ENCODE peak calls at places on chromosomes 12 and 14, in ten cellular contexts. F is heart right ventricle; U is ovary; Y is K562; K is uterus; I is coronary artery; M is suprapubic skin; B is right cardiac atrium; Q is CD4-positive, CD25-positive, alpha-beta regulatory T cell; C is dorsolateral prefrontal cortex. O is an unnamed sample.

GRCh38 chr12:115267891-115268290 is 583.9 kb upstream of the TBX3 start:
- DNase-seq in K (no peak), U (no peak), B (no peak), I (no peak), Q (no peak), Y (no peak), M (no peak), C (no peak), F (no peak), O (no peak)

GRCh38 chr12:132398386-132398991 is 69.1 kb upstream of the GALNT9 start:
- DNase-seq in M (no peak), U (no peak), B (peak), I (no peak), C (peak), Q (no peak), K (no peak), Y (no peak), F (no peak), O (peak)

GRCh38 chr12:105481906-105482305 is 151.4 kb downstream of the C12orf75 start:
- DNase-seq in K (no peak), F (no peak), I (no peak), C (no peak), M (no peak), B (no peak), Y (no peak), U (no peak), Q (no peak), O (no peak)

GRCh38 chr12:41577995-41578394 is 389.9 kb downstream of the PDZRN4 start:
- DNase-seq in I (no peak), Y (no peak), F (no peak), Q (no peak), M (no peak), B (no peak), C (no peak), U (no peak), K (no peak), O (no peak)

GRCh38 chr12:113818833-113819232 is 147.3 kb downstream of the RBM19 start:
- DNase-seq in I (no peak), F (no peak), M (no peak), C (no peak), Y (peak), Q (no peak), B (no peak), K (no peak), U (no peak), O (no peak)

GRCh38 chr12:80412343-80412953 is 31.6 kb upstream of the PTPRQ start:
- DNase-seq in I (no peak), Q (peak), Y (peak), B (no peak), M (no peak), U (no peak), K (no peak), F (no peak), C (no peak), O (no peak)

GRCh38 chr14:60505448-60505847 is 3.5 kb upstream of the SIX6 start:
- DNase-seq in U (no peak), F (no peak), B (no peak), I (no peak), K (no peak), Y (no peak), C (no peak), Q (no peak), M (no peak), O (no peak)

GRCh38 chr12:40312982-40313576 is 88.3 kb downstream of the LRRK2 start:
- DNase-seq in I (no peak), U (no peak), K (no peak), Y (no peak), M (no peak), C (no peak), Q (peak), F (no peak), B (no peak), O (no peak)

GRCh38 chr12:91811481-91812287 is 334.0 kb downstream of the BTG1 start:
- DNase-seq in C (peak), F (peak), Q (peak), K (peak), U (peak), I (no peak), M (no peak), B (peak), Y (peak), O (peak)

GRCh38 chr12:49920241-49920914 is 16.7 kb upstream of the FAIM2 start:
- DNase-seq in F (no peak), Q (no peak), I (peak), Y (no peak), K (peak), B (no peak), C (no peak), U (no peak), M (no peak), O (no peak)

GRCh38 chr12:5434647-5434968 is 2.7 kb downstream of the NTF3 start:
- DNase-seq in B (no peak), C (no peak), Y (no peak), U (no peak), Q (no peak), I (no peak), K (no peak), F (no peak), M (no peak), O (no peak)

GRCh38 chr12:18849080-18849479 is 111.2 kb downstream of the CAPZA3 start:
- DNase-seq in B (no peak), K (no peak), Y (no peak), C (no peak), F (no peak), I (no peak), Q (no peak), M (no peak), U (no peak), O (no peak)

GRCh38 chr12:3085341-3086125 is 8.4 kb downstream of the TSPAN9 start:
- DNase-seq in M (no peak), I (no peak), C (no peak), B (no peak), F (no peak), K (no peak), Q (no peak), Y (no peak), U (no peak), O (no peak)

DNA sequence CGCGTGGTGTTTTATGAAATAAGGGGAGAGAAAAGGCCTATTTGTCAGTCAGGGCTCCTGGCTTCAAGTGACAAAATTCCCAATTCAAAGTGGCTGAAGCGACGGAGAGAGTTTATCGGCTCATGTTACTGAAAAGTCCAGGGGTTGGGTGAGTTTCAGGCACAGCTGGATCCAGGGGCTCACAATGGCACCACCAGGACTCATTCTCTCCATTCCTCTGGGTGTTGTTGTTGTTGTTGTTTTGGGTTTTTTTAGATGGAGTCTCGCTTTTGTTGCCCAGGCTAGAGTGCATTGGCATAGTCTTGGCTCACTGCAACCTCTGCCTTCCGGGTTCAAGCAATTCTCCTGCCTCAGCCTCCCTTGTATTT is 119.4 kb downstream of the SCARB1 start:
- DNase-seq in U (no peak), Y (no peak), B (no peak), C (no peak), M (no peak), Q (no peak), F (no peak), K (no peak), I (no peak), O (no peak)
- H3K27ac ChIP-seq in U (peak), Y (no peak), B (no peak), C (peak), M (no peak), Q (no peak), F (peak), K (peak), I (no peak), O (no peak)

GRCh38 chr12:6463858-6464257 is 6.6 kb downstream of the VAMP1 start:
- DNase-seq in B (no peak), U (no peak), M (no peak), Q (no peak), Y (no peak), C (no peak), I (no peak), F (no peak), K (no peak), O (no peak)

GRCh38 chr12:6464531-6464930 is 5.9 kb downstream of the VAMP1 start:
- DNase-seq in K (no peak), C (no peak), M (no peak), B (no peak), Y (no peak), I (no peak), U (no peak), F (no peak), Q (no peak), O (no peak)

GRCh38 chr12:6462234-6462995 is 8.1 kb downstream of the VAMP1 start:
- DNase-seq in U (no peak), K (no peak), Q (no peak), C (no peak), I (no peak), B (no peak), Y (no peak), F (no peak), M (no peak), O (no peak)

GRCh38 chr12:6461401-6462233 is 8.9 kb downstream of the VAMP1 start:
- DNase-seq in Y (no peak), B (peak), C (peak), U (no peak), K (no peak), Q (peak), M (no peak), F (no peak), I (no peak), O (peak)

GRCh38 chr12:6463211-6463610 is 7.3 kb downstream of the VAMP1 start:
- DNase-seq in C (no peak), U (no peak), F (no peak), M (no peak), Q (peak), K (no peak), B (no peak), Y (no peak), I (no peak), O (no peak)
- H3K27ac ChIP-seq in C (peak), U (no peak), F (peak), M (no peak), Q (peak), K (no peak), B (no peak), Y (no peak), I (no peak), O (peak)

DNA sequence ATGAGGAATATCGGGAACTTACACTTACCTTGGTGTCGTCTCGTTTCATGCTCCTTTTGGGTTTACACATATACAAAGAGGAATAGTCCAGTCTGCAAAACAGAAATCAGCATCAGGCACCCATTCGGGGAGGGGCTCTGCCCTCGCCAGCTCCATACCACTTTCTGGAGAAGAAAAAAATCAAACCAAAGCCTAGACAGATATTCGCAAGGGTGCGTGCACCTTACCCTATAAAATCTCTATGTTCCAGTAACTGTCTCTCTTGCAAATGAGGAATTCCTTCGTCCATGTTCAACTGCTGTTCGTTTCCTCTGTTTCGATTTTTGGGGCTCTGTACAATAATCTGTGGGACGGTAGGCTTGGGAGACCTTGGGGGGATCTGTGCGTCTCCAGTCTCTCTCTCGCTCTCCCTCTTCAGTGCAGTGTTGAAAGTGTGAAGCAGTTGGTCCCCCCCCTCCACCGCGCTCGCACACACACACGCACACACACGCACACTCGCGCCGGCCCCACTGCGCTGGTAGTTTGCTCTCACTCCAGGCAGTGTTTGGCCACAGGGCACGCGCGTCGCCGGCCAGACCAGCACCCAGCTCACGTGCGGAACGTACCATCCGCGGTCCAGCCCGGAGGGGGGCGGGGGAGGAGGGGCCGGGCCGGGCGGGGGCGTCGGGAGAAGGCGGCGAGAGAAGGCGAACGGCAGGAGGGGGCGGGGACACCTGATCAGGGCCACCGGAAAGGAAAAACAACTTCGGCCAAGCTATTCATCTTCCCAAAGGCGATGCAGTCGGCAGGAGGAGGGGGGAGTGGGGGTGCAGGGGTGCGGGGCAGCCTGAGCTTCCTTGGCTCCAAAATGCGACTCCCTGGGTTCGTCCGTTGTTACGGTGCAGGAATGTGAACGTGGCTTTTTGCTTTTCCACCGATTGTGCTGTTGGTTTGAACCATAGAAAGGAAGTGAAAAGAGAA is at the start of gene BHLHE41:
- DNase-seq in Y (peak), I (peak), C (peak), K (peak), F (peak), M (peak), U (peak), B (peak), Q (no peak), O (peak)
- H3K27ac ChIP-seq in Y (no peak), I (peak), C (peak), K (peak), F (peak), M (peak), U (peak), B (peak), Q (no peak), O (peak)

DNA sequence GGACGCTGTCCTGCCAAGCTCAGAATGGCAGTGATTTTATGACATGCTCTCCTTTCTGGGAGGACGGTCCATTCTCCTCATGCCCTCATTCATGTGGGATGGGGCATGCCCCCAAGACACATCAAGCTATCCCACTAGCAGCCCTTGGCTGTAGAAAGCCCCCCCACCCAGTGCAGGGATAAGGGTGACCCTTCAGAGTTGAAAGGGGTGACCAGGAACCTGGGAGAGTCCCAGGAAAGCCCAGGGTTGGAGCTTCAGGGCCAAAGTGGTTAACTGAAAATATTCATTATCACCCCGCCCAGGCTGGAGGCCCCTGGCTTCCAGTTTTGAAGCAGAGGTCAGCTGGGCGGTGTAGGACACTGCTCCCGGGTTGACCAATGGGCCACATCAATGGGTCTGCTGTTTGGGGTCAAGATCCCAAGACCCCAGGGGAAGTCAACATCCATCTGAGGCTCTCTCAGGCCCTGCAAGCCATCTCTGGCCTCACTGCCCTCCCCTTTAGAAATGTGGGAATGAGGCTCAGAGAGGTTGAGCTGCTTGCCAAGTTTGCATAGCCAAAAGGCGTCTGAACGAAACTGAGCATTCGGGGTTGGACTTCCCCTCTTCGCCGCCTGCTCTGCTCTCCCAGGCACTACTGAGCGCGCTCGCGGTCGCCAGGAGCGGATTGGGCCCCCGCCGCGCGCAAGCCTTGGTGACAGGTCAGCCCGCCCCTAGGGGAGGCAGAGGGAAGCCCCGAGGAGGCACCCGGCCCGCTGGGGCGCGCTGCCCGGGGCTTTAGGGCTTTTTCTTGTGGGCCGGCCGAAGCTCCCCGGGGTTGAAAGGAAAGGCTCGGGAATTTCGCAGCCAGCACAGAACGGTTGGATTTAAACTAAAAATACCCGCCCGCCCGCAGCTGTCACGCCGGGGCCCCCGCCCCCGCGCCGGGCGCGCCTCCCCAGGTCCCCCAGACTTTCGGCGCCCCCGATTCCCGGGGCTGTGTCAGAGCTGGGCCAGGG is 630 bp downstream of the SYNE3 start:
- DNase-seq in U (peak), M (peak), I (peak), Q (peak), C (peak), Y (peak), F (peak), B (peak), K (peak), O (peak)
- H3K27ac ChIP-seq in U (peak), M (peak), I (peak), Q (peak), C (peak), Y (no peak), F (peak), B (peak), K (peak), O (peak)

DNA sequence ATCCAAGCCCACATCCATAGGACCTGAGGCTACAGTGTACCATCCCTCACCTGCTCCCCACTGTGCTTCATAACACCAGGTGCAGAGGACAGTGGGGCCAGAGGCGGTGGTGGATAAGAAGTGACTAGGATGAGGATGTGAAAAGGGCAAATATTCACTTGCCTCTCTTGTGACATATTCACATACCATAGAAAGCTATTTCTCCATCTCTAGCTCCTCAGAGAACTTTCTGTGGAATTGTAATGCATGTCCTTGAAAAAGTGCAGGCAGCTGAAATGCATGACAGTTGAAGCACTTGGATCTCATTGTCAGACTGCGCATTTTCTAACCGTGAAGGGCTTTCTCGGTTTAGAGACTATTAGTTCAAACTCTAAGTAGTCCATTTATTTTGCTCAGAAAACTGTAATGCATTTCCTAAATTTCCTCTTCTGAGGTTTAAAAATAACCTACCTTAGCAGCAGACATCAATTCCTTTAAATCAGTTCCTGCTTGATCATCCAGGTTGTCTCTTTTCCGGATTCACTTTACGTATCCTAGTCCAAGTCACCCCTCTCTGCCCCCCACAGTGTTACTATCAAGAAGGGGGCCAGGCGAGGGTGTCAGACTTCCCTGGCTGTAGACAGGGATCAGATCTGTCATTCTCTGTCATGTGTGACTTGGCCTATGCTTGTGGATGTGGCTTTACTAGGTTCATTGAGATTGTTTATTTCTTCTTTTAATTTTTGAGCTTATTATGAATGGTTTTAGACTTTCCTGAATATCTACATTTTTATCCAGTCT is 984.0 kb upstream of the TMEM132C start:
- DNase-seq in U (no peak), M (peak), K (no peak), B (no peak), Q (no peak), C (no peak), Y (no peak), I (no peak), F (no peak), O (no peak)
- H3K27ac ChIP-seq in U (no peak), M (no peak), K (no peak), B (no peak), Q (no peak), C (no peak), Y (no peak), I (no peak), F (no peak), O (no peak)

GRCh38 chr12:69054343-69055056 is 121.5 kb upstream of the CPM start:
- DNase-seq in C (no peak), B (no peak), M (no peak), Y (no peak), U (no peak), F (no peak), K (no peak), I (no peak), Q (no peak), O (no peak)
- H3K27ac ChIP-seq in C (no peak), B (no peak), M (no peak), Y (no peak), U (no peak), F (no peak), K (no peak), I (no peak), Q (no peak), O (no peak)

GRCh38 chr14:103625361-103626095 is 3.5 kb upstream of the KLC1 start:
- DNase-seq in M (no peak), K (no peak), I (no peak), F (no peak), B (no peak), U (no peak), Y (no peak), C (no peak), Q (peak), O (no peak)
- H3K27ac ChIP-seq in M (peak), K (peak), I (peak), F (peak), B (no peak), U (no peak), Y (no peak), C (no peak), Q (peak), O (peak)

O was measured in lower lobe of right lung.